ENCODE peak calls at places on chromosomes 2 and 18, in nine cellular contexts. Y is tibial artery, G is lung, N is transverse colon, F is endodermal cell, Z is breast epithelium, O is psoas muscle, Q is PC-9, R is iPS DF 6.9. X is an unnamed sample.
A peak's percentile ranks its signal among the peaks of the same experiment; 100 is the strongest.

GRCh38 chr2:118971245-118972122 is 29.5 kb downstream of the MARCO start:
- DNase-seq in R (no peak), F (peak; percentile 63), G (no peak), N (no peak), Y (no peak), Q (no peak), O (no peak), Z (no peak), X (no peak)

GRCh38 chr2:201923991-201924390 is 109.7 kb upstream of the FZD7 start:
- DNase-seq in O (no peak), Q (no peak), N (no peak), Z (no peak), Y (no peak), R (no peak), G (no peak), F (peak; percentile 41), X (no peak)

GRCh38 chr2:231674587-231675334 is 33.6 kb upstream of the PTMA start:
- DNase-seq in O (peak; percentile 87), Y (peak; percentile 57), G (peak; percentile 67), N (peak; percentile 83), Q (peak; percentile 66), R (no peak), F (peak; percentile 97), Z (peak; percentile 74), X (peak; percentile 67)

GRCh38 chr2:27715318-27716165 is 51.9 kb downstream of the SLC4A1AP start:
- DNase-seq in G (no peak), Q (peak; percentile 78), F (peak; percentile 69), Y (peak; percentile 58), R (no peak), Z (no peak), N (no peak), O (peak; percentile 85), X (peak; percentile 41)

GRCh38 chr2:208049441-208049840 is 24.1 kb upstream of the PLEKHM3 start:
- DNase-seq in N (no peak), O (no peak), G (no peak), Q (no peak), Y (no peak), F (no peak), R (no peak), Z (no peak), X (no peak)

GRCh38 chr18:7414459-7414858 is 152.7 kb upstream of the PTPRM start:
- DNase-seq in O (no peak), Q (no peak), Y (peak; percentile 70), G (no peak), R (no peak), F (no peak), N (no peak), Z (no peak), X (no peak)

GRCh38 chr2:234677758-234678538 is 181.1 kb upstream of the ARL4C start:
- DNase-seq in F (peak; percentile 21), N (no peak), Y (no peak), R (no peak), G (no peak), O (no peak), Q (no peak), Z (no peak), X (no peak)

GRCh38 chr2:238290079-238290478 is 1.7 kb upstream of the PER2 start:
- DNase-seq in Q (peak; percentile 96), Y (peak; percentile 32), F (peak; percentile 94), G (peak; percentile 57), R (no peak), Z (peak; percentile 88), N (peak; percentile 90), O (no peak), X (no peak)

GRCh38 chr2:39059366-39059952 is 61.4 kb downstream of the SOS1 start:
- DNase-seq in R (no peak), O (no peak), Y (no peak), G (no peak), Q (no peak), Z (no peak), N (no peak), F (no peak), X (no peak)

GRCh38 chr18:62187543-62188378 is 706 bp downstream of the RELCH start:
- DNase-seq in Z (no peak), Y (peak; percentile 21), G (peak; percentile 32), Q (peak; percentile 10), R (no peak), F (peak; percentile 74), O (peak; percentile 53), N (peak; percentile 47), X (peak; percentile 44)

GRCh38 chr2:27569398-27569797 is 13.4 kb upstream of the ZNF512 start:
- DNase-seq in F (no peak), O (no peak), Z (no peak), N (no peak), Q (no peak), G (no peak), R (no peak), Y (no peak), X (no peak)

GRCh38 chr2:98463988-98464771 is 19.5 kb downstream of the INPP4A start:
- DNase-seq in R (no peak), Y (no peak), G (no peak), Q (no peak), F (no peak), N (peak; percentile 43), O (no peak), Z (no peak), X (no peak)

GRCh38 chr2:171208648-171209047 is 48.0 kb upstream of the TLK1 start:
- DNase-seq in N (no peak), Z (no peak), Q (no peak), F (no peak), G (no peak), Y (no peak), O (no peak), R (no peak), X (no peak)

DNA sequence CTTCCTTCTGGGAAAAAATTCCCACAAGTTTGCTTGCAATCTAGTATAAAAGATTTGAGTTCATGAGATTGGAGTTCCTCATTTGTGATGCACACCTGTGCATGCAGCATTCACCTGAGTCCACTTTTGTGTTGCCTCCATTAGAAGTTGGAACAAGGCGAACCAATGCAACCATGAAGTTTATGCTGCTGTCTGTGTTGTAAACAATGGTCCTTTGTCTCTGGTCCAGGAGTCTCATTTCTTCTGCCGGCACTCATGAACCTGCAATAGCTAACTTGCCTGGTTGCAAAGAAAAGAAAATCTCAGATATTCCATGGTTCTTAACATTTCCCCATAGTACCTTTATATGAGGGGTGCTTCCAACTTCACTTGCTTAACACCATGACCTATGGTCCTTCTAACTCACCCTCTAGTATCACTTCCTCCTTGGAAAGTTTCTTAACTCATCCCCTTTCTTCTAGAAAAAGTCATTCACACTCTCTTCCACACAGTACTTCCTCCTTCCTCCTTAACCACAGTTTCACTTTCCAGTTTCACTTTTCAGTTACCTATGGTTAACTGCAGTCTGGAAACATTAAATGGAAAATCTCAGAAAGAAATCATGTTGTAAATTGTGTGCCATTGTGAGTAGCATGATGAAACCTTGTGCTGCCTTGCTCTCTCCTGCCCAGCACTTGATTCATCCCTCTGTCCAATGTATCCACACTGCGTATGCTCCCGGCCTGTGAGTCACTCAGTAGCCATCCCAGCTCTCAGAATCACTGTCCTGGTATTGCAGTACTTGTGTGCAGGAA is 128.8 kb upstream of the TRIB2 start:
- DNase-seq in N (peak; percentile 27), O (no peak), Z (no peak), R (no peak), F (no peak), G (no peak), Y (peak; percentile 24), Q (peak; percentile 47), X (no peak)
- H3K4me3 ChIP-seq in N (no peak overlapping the region), O (no peak overlapping the region), Z (no peak overlapping the region), R (no peak overlapping the region), F (no peak overlapping the region), G (no peak overlapping the region), Y (no peak overlapping the region), Q (peak overlapping the region; percentile 6), X (peak overlapping the region; percentile 38)

DNA sequence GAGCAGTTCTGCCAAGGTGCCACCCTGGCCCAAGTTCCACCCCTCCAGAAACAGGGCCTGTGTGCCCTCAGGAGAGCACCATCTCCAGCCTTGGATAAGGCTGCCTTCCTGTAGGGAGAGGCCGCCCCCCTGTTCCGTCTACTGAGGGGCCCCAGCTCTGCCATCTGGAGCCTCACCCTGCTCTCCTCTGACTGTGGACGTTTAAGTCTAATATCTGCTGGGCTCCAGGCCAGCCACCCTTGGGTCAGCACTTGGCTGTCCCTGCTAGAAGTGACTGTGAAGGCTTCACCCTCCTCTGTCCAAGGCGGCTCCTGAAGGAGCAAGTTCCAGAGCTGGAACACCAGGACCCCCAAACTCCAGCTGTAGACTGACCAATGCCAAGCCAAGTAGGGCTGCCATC is 26.3 kb downstream of the RHOB start:
- DNase-seq in Y (peak; percentile 17), F (no peak), N (no peak), Q (no peak), Z (no peak), O (no peak), G (no peak), R (no peak), X (no peak)
- H3K27ac ChIP-seq in Y (no peak overlapping the region), F (no peak overlapping the region), N (no peak overlapping the region), Q (no peak overlapping the region), Z (peak overlapping the region; percentile 62), O (no peak overlapping the region), G (no peak overlapping the region), R (no peak overlapping the region), X (no peak overlapping the region)

DNA sequence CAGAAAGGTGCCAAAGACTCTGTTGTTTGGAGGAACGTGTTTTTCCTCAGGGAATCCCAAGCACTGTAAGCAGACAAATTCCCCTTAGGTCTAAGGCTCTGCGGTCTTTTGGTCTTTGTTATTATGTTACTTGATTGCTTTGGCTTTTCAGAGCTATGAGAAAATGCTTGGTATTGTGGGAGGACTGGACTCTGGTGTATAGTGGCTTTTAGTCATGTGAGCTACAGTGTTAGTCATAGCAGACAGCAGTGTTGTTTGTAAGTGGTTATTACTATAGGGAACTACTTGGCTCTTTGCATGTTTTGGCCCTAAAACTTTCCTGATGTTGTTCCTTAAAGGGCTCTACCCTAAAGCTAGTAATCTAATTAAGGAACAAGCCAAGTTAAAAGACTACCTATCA is 956.2 kb upstream of the LRATD1 start:
- DNase-seq in R (no peak), Z (no peak), G (no peak), O (no peak), Q (no peak), F (no peak), N (no peak), Y (no peak), X (no peak)
- H3K9me3 ChIP-seq in R (no peaks in the 10 kb centered on the region), Z (no peaks in the 10 kb centered on the region), G (peaks cover 6% of the 10 kb centered on the region), O (no peaks in the 10 kb centered on the region), Q (peaks cover 3% of the 10 kb centered on the region), F (peaks cover 37% of the 10 kb centered on the region), N (no peaks in the 10 kb centered on the region), Y (no peaks in the 10 kb centered on the region), X (no peaks in the 10 kb centered on the region)

DNA sequence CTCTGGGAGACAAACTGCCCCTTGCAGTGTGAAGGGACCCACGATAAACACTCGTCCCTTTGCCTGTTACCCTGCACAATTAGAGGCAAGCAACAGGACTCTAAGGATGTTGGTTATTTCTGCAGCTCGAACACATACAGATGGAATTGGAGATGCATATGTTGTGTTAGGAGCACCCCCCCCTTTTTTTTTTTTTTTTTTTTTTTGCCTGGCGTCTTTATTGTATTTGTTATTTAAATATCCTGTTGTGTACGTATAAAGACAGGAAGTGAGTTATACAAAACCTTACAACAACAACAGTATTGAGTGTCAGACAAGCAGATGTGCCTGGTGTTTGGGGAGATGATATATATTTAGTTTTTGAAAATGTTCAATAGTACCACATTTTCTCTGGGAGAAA is 23.0 kb upstream of the ZNF516 start:
- DNase-seq in G (no peak), F (no peak), R (no peak), N (no peak), Q (no peak), O (no peak), Z (no peak), Y (no peak), X (no peak)
- H3K4me3 ChIP-seq in G (no peak overlapping the region), F (peak overlapping the region; percentile 75), R (peak overlapping the region; percentile 36), N (peak overlapping the region; percentile 0), Q (no peak overlapping the region), O (peak overlapping the region; percentile 61), Z (peak overlapping the region; percentile 24), Y (peak overlapping the region; percentile 10), X (peak overlapping the region; percentile 13)